ENCODE peak calls at places on chromosomes 16 and 17, in seven cellular contexts. I is GM12878, V is IMR-90, C is HCT116, K is K562, J is HepG2, Y is H1. P is an unnamed sample.

GRCh38 chr17:30543456-30543855 is 66.2 kb downstream of the GOSR1 start:
- DNase-seq in I (no peak), V (no peak), C (no peak), K (no peak), J (no peak), Y (no peak), P (no peak)

GRCh38 chr17:3981455-3981854 is 17.2 kb upstream of the ATP2A3 start:
- DNase-seq in I (no peak), V (no peak), C (no peak), K (no peak), J (no peak), Y (no peak), P (no peak)

GRCh38 chr17:65305778-65306177 is 168.6 kb downstream of the RGS9 start:
- DNase-seq in I (no peak), V (no peak), C (no peak), K (no peak), J (no peak), Y (no peak), P (no peak)

GRCh38 chr16:58709338-58709737 is 24.8 kb upstream of the SLC38A7 start:
- DNase-seq in I (no peak), V (no peak), C (no peak), K (no peak), J (no peak), Y (no peak), P (no peak)

GRCh38 chr17:63514477-63514876 is 8.7 kb upstream of the KCNH6 start:
- DNase-seq in I (no peak), V (no peak), C (no peak), K (no peak), J (no peak), Y (no peak), P (no peak)

GRCh38 chr17:65730711-65731169 is 169.3 kb upstream of the AXIN2 start:
- DNase-seq in I (no peak), V (no peak), C (no peak), K (no peak), J (no peak), Y (no peak), P (no peak)

GRCh38 chr16:56417138-56417537 is 8.2 kb downstream of the AMFR start:
- DNase-seq in I (no peak), V (no peak), C (no peak), K (no peak), J (no peak), Y (no peak), P (no peak)

GRCh38 chr16:88451586-88452484 is 1.2 kb upstream of the ZFPM1 start:
- DNase-seq in I (no peak), V (no peak), C (peak), K (no peak), J (peak), Y (no peak), P (no peak)

GRCh38 chr17:68433911-68434503 is 23.3 kb downstream of the WIPI1 start:
- DNase-seq in I (no peak), V (no peak), C (no peak), K (no peak), J (no peak), Y (no peak), P (no peak)

GRCh38 chr17:41915020-41915419 is 3.7 kb downstream of the ACLY start:
- DNase-seq in I (no peak), V (no peak), C (no peak), K (no peak), J (no peak), Y (no peak), P (no peak)

GRCh38 chr17:44522883-44523671 is 19.9 kb upstream of the GPATCH8 start:
- DNase-seq in I (peak), V (peak), C (peak), K (peak), J (peak), Y (no peak), P (peak)

GRCh38 chr17:14940112-14940945 is 324.8 kb downstream of the PMP22 start:
- DNase-seq in I (no peak), V (no peak), C (no peak), K (no peak), J (no peak), Y (no peak), P (no peak)

GRCh38 chr17:47638903-47639302 is 10.8 kb upstream of the KPNB1 start:
- DNase-seq in I (no peak), V (no peak), C (no peak), K (no peak), J (no peak), Y (no peak), P (no peak)

GRCh38 chr16:50363656-50364055 is 5.1 kb downstream of the BRD7 start:
- DNase-seq in I (no peak), V (no peak), C (no peak), K (no peak), J (no peak), Y (no peak), P (no peak)

GRCh38 chr17:44467108-44467507 is 36.1 kb downstream of the GPATCH8 start:
- DNase-seq in I (no peak), V (no peak), C (no peak), K (no peak), J (no peak), Y (no peak), P (no peak)

GRCh38 chr17:43021739-43022512 is at the start of gene VAT1:
- DNase-seq in I (no peak), V (peak), C (peak), K (peak), J (peak), Y (no peak), P (peak)

GRCh38 chr16:20918486-20919239 is 18.1 kb downstream of the LYRM1 start:
- DNase-seq in I (no peak), V (peak), C (no peak), K (peak), J (no peak), Y (no peak), P (no peak)

GRCh38 chr17:8226536-8227237 is 16.3 kb upstream of the AURKB start:
- DNase-seq in I (peak), V (peak), C (peak), K (peak), J (no peak), Y (no peak), P (peak)

GRCh38 chr17:77254961-77255741 is 114.4 kb downstream of the SEC14L1 start:
- DNase-seq in I (no peak), V (peak), C (peak), K (no peak), J (peak), Y (no peak), P (peak)

GRCh38 chr17:64736804-64737492 is 74.8 kb upstream of the SMURF2 start:
- DNase-seq in I (no peak), V (peak), C (peak), K (no peak), J (peak), Y (no peak), P (peak)

GRCh38 chr16:86044241-86044671 is 145.3 kb downstream of the IRF8 start:
- DNase-seq in I (no peak), V (peak), C (peak), K (peak), J (peak), Y (peak), P (peak)

GRCh38 chr17:29732613-29733012 is 109.9 kb upstream of the CORO6 start:
- DNase-seq in I (no peak), V (peak), C (peak), K (no peak), J (no peak), Y (no peak), P (no peak)

GRCh38 chr16:9033125-9033830 is 58.2 kb upstream of the HAPSTR1 start:
- DNase-seq in I (no peak), V (peak), C (peak), K (peak), J (peak), Y (no peak), P (peak)

DNA sequence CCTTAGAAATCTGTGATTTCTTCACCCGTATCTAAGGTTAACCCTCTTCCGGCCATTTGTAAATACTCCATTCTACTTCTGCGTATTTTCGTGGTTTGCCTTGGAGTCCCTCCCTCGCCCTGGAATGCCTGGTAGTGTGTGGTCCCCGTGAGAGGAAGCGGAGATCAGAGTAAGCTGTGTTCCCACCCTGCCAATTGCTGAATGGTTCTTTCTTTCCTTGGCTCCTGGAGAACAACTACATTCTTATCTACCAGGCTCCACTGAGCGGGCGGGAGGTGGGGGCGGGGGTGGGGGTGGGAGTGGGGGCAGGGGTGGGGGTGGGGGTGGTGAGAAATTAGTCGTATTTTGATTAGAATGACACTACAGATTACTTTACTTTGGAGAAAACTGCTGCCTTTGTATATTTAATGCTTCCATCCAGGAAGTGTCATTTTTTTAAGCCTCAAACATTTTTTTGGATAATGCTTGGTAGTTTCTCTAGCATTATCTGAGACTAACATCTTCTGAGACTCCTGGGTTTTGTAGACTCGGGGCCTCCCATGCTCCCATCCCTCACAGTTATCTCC is 20.9 kb upstream of the FASN start:
- DNase-seq in I (no peak), V (peak), C (no peak), K (peak), J (peak), Y (no peak), P (no peak)
- TF ChIP-seq RAD21 in I (no peak), V (no peak), C (no peak), K (no peak), J (no peak), Y (no peak), P (no peak)

GRCh38 chr17:75774988-75775668 is 9.5 kb upstream of the UNK start:
- DNase-seq in I (no peak), V (peak), C (no peak), K (no peak), J (no peak), Y (no peak), P (no peak)
- TF ChIP-seq POLR2A in I (peak), V (peak), C (no peak), K (no peak), J (peak), Y (peak), P (no peak)

DNA sequence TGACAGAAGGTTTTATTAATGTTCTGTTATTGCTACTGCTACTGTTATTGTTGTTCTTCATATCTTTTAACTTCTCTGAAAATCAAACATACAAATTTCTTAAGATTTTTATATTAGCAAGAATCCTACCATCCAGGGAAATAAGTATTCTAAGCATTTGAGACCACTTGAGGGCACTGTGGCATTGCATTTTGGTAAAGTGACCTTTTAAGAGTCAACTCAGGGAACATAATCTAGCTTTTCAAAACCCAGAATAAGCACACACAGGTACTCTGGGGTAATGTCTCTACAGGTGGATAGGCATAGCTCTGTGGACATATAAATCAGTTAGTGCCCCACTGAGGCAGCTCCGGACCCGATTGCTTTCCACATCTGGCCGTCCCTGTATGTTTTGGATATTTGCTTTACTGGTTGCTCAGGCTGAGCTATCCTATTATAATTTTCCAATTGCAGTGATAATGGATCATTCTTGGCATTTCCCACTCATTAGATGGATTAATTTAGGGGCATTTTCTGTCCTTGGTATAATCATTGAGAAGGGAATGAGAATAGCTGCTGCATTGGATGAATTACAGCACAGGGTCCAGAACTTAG is 1425.1 kb upstream of the CDH8 start:
- DNase-seq in I (no peak), V (peak), C (no peak), K (no peak), J (peak), Y (no peak), P (no peak)
- TF ChIP-seq RAD21 in I (peak), V (peak), C (peak), K (no peak), J (no peak), Y (peak), P (peak)

GRCh38 chr16:1331712-1332617 is 1.5 kb upstream of the BAIAP3 start:
- DNase-seq in I (peak), V (peak), C (peak), K (peak), J (peak), Y (no peak), P (peak)
- TF ChIP-seq POLR2A in I (no peak), V (no peak), C (no peak), K (peak), J (peak), Y (peak), P (no peak)

DNA sequence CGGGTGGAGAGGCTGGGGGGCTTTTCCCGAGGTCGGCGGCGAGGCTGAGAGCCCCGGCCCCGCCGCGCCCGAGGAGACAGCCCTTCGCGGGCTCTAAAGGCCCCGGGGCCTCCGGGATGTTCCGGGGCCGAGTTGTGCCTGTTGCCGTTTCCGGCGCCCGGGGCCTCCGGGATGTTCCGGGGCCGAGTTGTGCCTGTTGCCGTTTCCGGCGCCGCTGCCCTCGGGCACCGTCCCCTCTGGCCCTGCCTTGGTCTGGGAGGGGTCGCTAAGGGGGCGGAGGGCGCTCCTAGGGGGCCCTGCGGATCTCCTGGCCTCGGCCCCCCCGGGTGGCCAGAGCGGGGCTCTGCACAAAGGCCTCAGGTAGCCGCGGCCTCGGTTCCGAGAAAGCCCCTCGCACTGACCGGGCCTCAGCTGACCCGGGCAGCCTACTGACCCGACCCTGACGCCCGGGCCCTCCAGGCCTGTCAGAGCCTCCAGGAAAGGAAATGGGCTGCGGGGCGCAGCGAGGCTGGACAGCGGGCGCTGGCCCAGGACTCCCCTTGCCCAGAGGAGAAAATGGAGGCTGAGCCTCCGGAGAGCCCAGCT is 24.2 kb downstream of the ACTG1 start:
- DNase-seq in I (no peak), V (no peak), C (no peak), K (no peak), J (no peak), Y (no peak), P (no peak)
- TF ChIP-seq RAD21 in I (no peak), V (no peak), C (no peak), K (no peak), J (peak), Y (no peak), P (no peak)